ENCODE peak calls at places on chromosome 6, in nine cellular contexts. U is mammary epithelial cell, A is lower lobe of right lung, C is heart right ventricle, Y is lower leg skin, K is astrocyte, L is BE2C, H is GM12864, E is endothelial cell of umbilical vein. X is an unnamed sample.

GRCh38 chr6:28245206-28245941 is 6.7 kb downstream of the ZKSCAN4 start:
- DNase-seq in C (no peak), E (no peak), K (no peak), Y (no peak), A (no peak), L (no peak), H (no peak), U (no peak), X (no peak)

GRCh38 chr6:165010556-165011535 is 298.6 kb downstream of the C6orf118 start:
- DNase-seq in A (no peak), H (no peak), Y (no peak), L (no peak), C (no peak), U (no peak), E (no peak), K (peak; percentile 82), X (no peak)

GRCh38 chr6:80640176-80640575 is 533.7 kb downstream of the BCKDHB start:
- DNase-seq in E (no peak), C (no peak), L (no peak), Y (no peak), U (no peak), H (no peak), K (no peak), A (no peak), X (no peak)

GRCh38 chr6:111957623-111958315 is 84.5 kb upstream of the FYN start:
- DNase-seq in H (no peak), A (no peak), K (no peak), C (no peak), Y (no peak), U (no peak), E (no peak), L (peak; percentile 15), X (no peak)

GRCh38 chr6:38262041-38262440 is 377.7 kb downstream of the BTBD9 start:
- DNase-seq in E (peak; percentile 90), K (peak; percentile 94), L (no peak), A (no peak), C (peak; percentile 15), U (peak; percentile 67), H (no peak), Y (no peak), X (peak; percentile 39)

GRCh38 chr6:27863962-27864905 is 48.0 kb downstream of the OR2B2 start:
- DNase-seq in Y (peak; percentile 21), U (no peak), A (peak; percentile 60), L (no peak), C (no peak), E (peak; percentile 22), H (peak; percentile 31), K (no peak), X (no peak)

GRCh38 chr6:158468666-158469065 is 91.2 kb upstream of the TMEM181 start:
- DNase-seq in A (no peak), H (no peak), Y (no peak), L (no peak), K (no peak), C (no peak), U (no peak), E (no peak), X (peak; percentile 25)

GRCh38 chr6:138550346-138550767 is 51.1 kb upstream of the NHSL1 start:
- DNase-seq in L (no peak), U (no peak), Y (no peak), A (no peak), E (no peak), C (no peak), H (no peak), K (no peak), X (peak; percentile 3)

GRCh38 chr6:21277601-21278043 is 315.9 kb upstream of the SOX4 start:
- DNase-seq in C (no peak), K (peak; percentile 55), U (peak; percentile 46), L (no peak), Y (no peak), A (no peak), H (no peak), E (no peak), X (peak; percentile 44)

GRCh38 chr6:169844946-169845345 is 93.5 kb downstream of the ERMARD start:
- DNase-seq in Y (no peak), C (no peak), L (no peak), K (no peak), E (no peak), U (no peak), A (no peak), H (no peak), X (no peak)

GRCh38 chr6:11204987-11205386 is 27.5 kb downstream of the NEDD9 start:
- DNase-seq in U (no peak), C (no peak), L (no peak), A (no peak), H (no peak), K (no peak), Y (no peak), E (no peak), X (no peak)

GRCh38 chr6:121668259-121668658 is 232.8 kb downstream of the GJA1 start:
- DNase-seq in C (no peak), U (no peak), E (no peak), L (no peak), Y (no peak), A (no peak), H (no peak), K (no peak), X (no peak)

GRCh38 chr6:126094411-126094810 is 108.1 kb downstream of the TRMT11 start:
- DNase-seq in U (peak; percentile 6), K (no peak), C (no peak), E (no peak), A (no peak), H (no peak), L (no peak), Y (no peak), X (no peak)

GRCh38 chr6:96812077-96812703 is 25.1 kb downstream of the GPR63 start:
- DNase-seq in Y (no peak), C (no peak), A (no peak), H (no peak), U (no peak), E (no peak), L (no peak), K (peak; percentile 53), X (no peak)

GRCh38 chr6:166007349-166008263 is 160.0 kb downstream of the TBXT start:
- DNase-seq in H (no peak), E (no peak), C (peak; percentile 67), U (no peak), L (peak; percentile 67), Y (no peak), A (no peak), K (peak; percentile 80), X (no peak)

GRCh38 chr6:157650261-157650640 is 172.8 kb upstream of the SNX9 start:
- DNase-seq in H (no peak), U (no peak), L (no peak), Y (no peak), C (peak; percentile 48), K (no peak), E (no peak), A (no peak), X (no peak)

GRCh38 chr6:52213127-52213526 is 27.0 kb downstream of the IL17A start:
- DNase-seq in H (no peak), L (no peak), Y (no peak), E (no peak), C (no peak), U (no peak), K (no peak), A (no peak), X (no peak)

GRCh38 chr6:2225422-2226392 is 19.7 kb downstream of the GMDS start:
- DNase-seq in U (no peak), H (no peak), L (no peak), C (no peak), E (peak; percentile 39), K (no peak), A (no peak), Y (no peak), X (peak; percentile 41)

DNA sequence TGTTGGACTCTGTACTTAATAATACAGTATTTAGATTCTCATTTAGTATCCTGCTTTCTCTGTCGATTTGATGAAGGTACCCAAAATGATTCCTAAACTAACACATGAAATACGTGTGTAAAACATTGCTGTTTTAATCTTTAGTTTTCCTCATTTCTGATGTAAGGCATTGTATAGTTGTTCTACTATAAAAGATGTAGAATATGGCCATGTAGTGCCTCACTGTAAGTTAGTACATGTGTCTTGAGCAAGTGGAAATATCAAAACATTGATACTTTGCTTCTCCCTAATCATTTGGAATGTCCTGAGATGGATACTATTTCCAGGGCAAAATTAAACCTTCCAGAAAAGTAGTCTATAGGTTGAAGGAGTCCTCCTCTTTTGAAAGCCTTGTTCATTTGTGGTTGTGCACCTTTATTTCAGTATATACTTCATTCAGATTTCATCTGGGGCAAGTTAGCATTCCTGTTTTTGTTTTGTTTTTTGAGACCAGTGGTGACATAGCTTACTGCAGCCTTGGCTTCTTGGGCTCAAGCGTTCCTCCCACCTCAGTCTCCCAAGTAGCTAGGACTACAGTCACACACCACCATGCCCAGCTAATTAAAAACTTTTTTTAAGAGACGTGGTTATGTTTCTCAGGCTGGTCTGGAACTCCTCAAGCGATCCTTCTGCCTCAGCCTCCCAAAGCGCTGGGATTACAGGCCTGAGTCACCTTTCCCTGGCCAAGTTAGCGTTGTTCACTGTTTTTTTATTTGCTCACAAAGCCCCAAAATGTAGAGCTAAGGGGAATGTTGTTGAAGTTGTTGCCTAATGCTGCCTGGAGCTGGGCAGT is 11.6 kb downstream of the SRSF3 start:
- DNase-seq in K (no peak), E (no peak), H (no peak), Y (no peak), U (no peak), L (no peak), C (no peak), A (no peak), X (no peak)
- TF ChIP-seq CTCF in K (no peak), E (no peak), H (peak; percentile 22), Y (no peak), U (no peak), L (peak; percentile 6), C (no peak), A (no peak), X (no peak)

GRCh38 chr6:7157752-7158616 is 50.2 kb downstream of the RREB1 start:
- DNase-seq in Y (peak; percentile 10), E (no peak), K (peak; percentile 62), A (no peak), U (no peak), C (no peak), H (no peak), L (no peak), X (no peak)
- TF ChIP-seq CTCF in Y (no peak), E (no peak), K (no peak), A (no peak), U (no peak), C (no peak), H (no peak), L (no peak), X (no peak)

GRCh38 chr6:117423754-117424153 is 2.0 kb downstream of the ROS1 start:
- DNase-seq in Y (no peak), E (no peak), A (no peak), C (no peak), U (peak; percentile 27), K (no peak), H (no peak), L (no peak), X (peak; percentile 91)
- TF ChIP-seq CTCF in Y (no peak), E (no peak), A (no peak), C (no peak), U (no peak), K (no peak), H (no peak), L (no peak), X (no peak)

DNA sequence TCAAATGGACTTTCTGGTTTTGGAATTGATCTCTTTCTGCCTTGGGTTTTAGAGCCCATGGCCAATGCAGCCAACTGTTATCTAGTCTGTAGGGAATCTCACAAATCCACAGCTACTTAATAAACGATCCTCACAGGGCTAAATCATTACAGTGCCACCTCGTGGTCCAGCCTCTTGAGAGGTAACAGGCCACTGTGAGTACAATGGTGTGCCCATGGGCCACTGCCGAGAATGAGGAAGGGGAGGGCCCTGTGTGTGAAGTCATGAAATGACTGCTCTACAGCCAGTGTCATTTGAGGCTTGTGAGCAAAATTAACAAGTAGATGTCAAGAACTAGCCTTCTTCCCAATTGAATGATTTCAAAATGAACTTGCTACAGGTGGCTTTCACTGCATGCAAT is 54.3 kb upstream of the GMPR start:
- DNase-seq in L (peak; percentile 52), U (peak; percentile 26), A (peak; percentile 62), Y (no peak), C (no peak), H (peak; percentile 48), E (peak; percentile 47), K (no peak), X (peak; percentile 63)
- TF ChIP-seq CTCF in L (peak; percentile 66), U (peak; percentile 59), A (peak; percentile 35), Y (no peak), C (peak; percentile 41), H (peak; percentile 51), E (peak; percentile 29), K (no peak), X (peak; percentile 29)